ENCODE peak calls at places on chromosomes 13 and 19, in six cellular contexts. P is EH; Y is stimulated activated CD8-positive, alpha-beta memory T cell treated with anti-CD3 and anti-CD28 coated beads, Interleukin-4, amount 100 ng/mL, for 4 hours; J is CD8-positive, alpha-beta memory T cell; H is activated T-helper 1 cell treated with anti-CD3 and anti-CD28 coated beads, Interleukin-2, amount 50 U/mL, for 16 hours; O is iris pigment epithelial cell. K is an unnamed sample.
A peak's percentile ranks its signal among the peaks of the same experiment; 100 is the strongest.

GRCh38 chr19:2032296-2032941 is 16.9 kb upstream of the BTBD2 start:
- DNase-seq in P (peak; percentile 93), Y (no peak), H (no peak), J (peak; percentile 47), O (peak; percentile 84), K (peak; percentile 89)

GRCh38 chr13:25171517-25172302 is at the start of gene AMER2:
- DNase-seq in H (no peak), Y (no peak), P (peak; percentile 12), O (peak; percentile 7), J (no peak), K (peak; percentile 38)

GRCh38 chr19:929523-930258 is 3.9 kb downstream of the ARID3A start:
- DNase-seq in J (no peak), O (no peak), H (no peak), P (no peak), Y (no peak), K (no peak)

GRCh38 chr19:49469828-49470614 is 4.0 kb upstream of the FLT3LG start:
- DNase-seq in J (peak; percentile 74), P (no peak), O (no peak), H (peak; percentile 62), Y (peak; percentile 39), K (no peak)

GRCh38 chr19:55196803-55197202 is 12.5 kb downstream of the PTPRH start:
- DNase-seq in P (peak; percentile 28), Y (no peak), J (no peak), O (peak; percentile 34), H (no peak), K (no peak)

GRCh38 chr13:110361365-110361911 is 54.4 kb downstream of the COL4A2 start:
- DNase-seq in J (no peak), H (no peak), Y (no peak), P (peak; percentile 80), O (peak; percentile 54), K (peak; percentile 58)

GRCh38 chr19:4829001-4829712 is 2.4 kb downstream of the TICAM1 start:
- DNase-seq in O (no peak), J (no peak), H (no peak), P (no peak), Y (no peak), K (no peak)

GRCh38 chr13:99265823-99266426 is 7.7 kb upstream of the GPR18 start:
- DNase-seq in H (no peak), P (peak; percentile 69), J (no peak), O (peak; percentile 59), Y (no peak), K (peak; percentile 33)

GRCh38 chr13:76522083-76522755 is 364.0 kb downstream of the KCTD12 start:
- DNase-seq in Y (no peak), O (peak; percentile 57), H (no peak), J (no peak), P (peak; percentile 25), K (no peak)

GRCh38 chr13:110216403-110217041 is 90.4 kb downstream of the COL4A1 start:
- DNase-seq in P (peak; percentile 87), J (no peak), Y (no peak), H (no peak), O (peak; percentile 91), K (peak; percentile 45)

GRCh38 chr13:103537616-103538015 is 471.4 kb upstream of the SLC10A2 start:
- DNase-seq in O (no peak), J (no peak), P (no peak), H (no peak), Y (no peak), K (no peak)

GRCh38 chr13:112450567-112451240 is 74.5 kb downstream of the SPACA7 start:
- DNase-seq in O (no peak), P (no peak), J (no peak), H (no peak), Y (no peak), K (no peak)

GRCh38 chr19:17511724-17512573 is 500 bp downstream of the PGLS start:
- DNase-seq in P (peak; percentile 83), H (peak; percentile 74), O (peak; percentile 84), Y (peak; percentile 59), J (peak; percentile 81), K (peak; percentile 84)

GRCh38 chr19:5627395-5627904 is 4.6 kb downstream of the SAFB start:
- DNase-seq in Y (no peak), P (peak; percentile 74), J (no peak), O (peak; percentile 25), H (no peak), K (peak; percentile 47)

GRCh38 chr13:41019027-41019487 is at the start of gene ELF1:
- DNase-seq in O (peak; percentile 61), Y (no peak), H (peak; percentile 30), J (peak; percentile 50), P (peak; percentile 64), K (peak; percentile 41)

GRCh38 chr19:40365613-40366401 is 17.3 kb downstream of the PLD3 start:
- DNase-seq in P (peak; percentile 65), O (peak; percentile 76), Y (no peak), J (peak; percentile 10), H (peak; percentile 14), K (peak; percentile 93)

GRCh38 chr13:113756441-113757097 is 2.5 kb upstream of the TMEM255B start:
- DNase-seq in J (no peak), P (peak; percentile 6), H (no peak), Y (no peak), O (peak; percentile 47), K (no peak)

GRCh38 chr13:85806553-85807175 is 7.4 kb upstream of the SLITRK6 start:
- DNase-seq in O (peak; percentile 52), J (no peak), Y (no peak), P (peak; percentile 52), H (no peak), K (peak; percentile 5)

GRCh38 chr19:18460313-18460712 is 22.4 kb upstream of the ISYNA1 start:
- DNase-seq in Y (no peak), J (no peak), H (no peak), O (peak; percentile 64), P (peak; percentile 78), K (peak; percentile 71)

GRCh38 chr13:23871616-23872220 is 17.5 kb downstream of the MIPEP start:
- DNase-seq in J (no peak), O (peak; percentile 31), P (peak; percentile 56), H (no peak), Y (no peak), K (peak; percentile 47)

GRCh38 chr19:54137913-54138776 is 583 bp downstream of the CNOT3 start:
- DNase-seq in P (no peak), J (peak; percentile 56), Y (no peak), H (peak; percentile 33), O (peak; percentile 20), K (peak; percentile 39)

GRCh38 chr13:105084931-105085330 is 1450.5 kb downstream of the EFNB2 start:
- DNase-seq in P (no peak), Y (no peak), J (no peak), O (no peak), H (no peak), K (no peak)

GRCh38 chr19:51695702-51696315 is 2.7 kb downstream of the SPACA6 start:
- DNase-seq in Y (no peak), O (no peak), J (no peak), P (no peak), H (no peak), K (no peak)

GRCh38 chr19:10203686-10204085 is 8.9 kb upstream of the DNMT1 start:
- DNase-seq in H (no peak), O (no peak), J (no peak), Y (no peak), P (no peak), K (no peak)